ENCODE peak calls at places on chromosomes 16 and 17, in four cellular contexts. L is CD8-positive, alpha-beta memory T cell; Y is heart left ventricle; H is GM23248. M is an unnamed sample.

GRCh38 chr16:81582655-81583441 is 138.2 kb downstream of the CMIP start:
- DNase-seq in L (no peak), Y (no peak), H (peak; percentile 53), M (peak; percentile 70)

GRCh38 chr17:38750312-38751121 is 2.0 kb upstream of the PSMB3 start:
- DNase-seq in L (no peak), Y (no peak), H (peak; percentile 43), M (no peak)

GRCh38 chr17:61517843-61518606 is 65.8 kb downstream of the TBX4 start:
- DNase-seq in L (no peak), Y (no peak), H (no peak), M (no peak)

GRCh38 chr16:75555213-75555706 is 792 bp downstream of the TMEM231 start:
- DNase-seq in L (peak; percentile 4), Y (peak; percentile 86), H (peak; percentile 95), M (peak; percentile 89)

GRCh38 chr17:15319461-15319860 is 21.9 kb downstream of the TEKT3 start:
- DNase-seq in L (no peak), Y (no peak), H (no peak), M (no peak)

GRCh38 chr16:23368469-23368868 is 66.4 kb downstream of the SCNN1B start:
- DNase-seq in L (no peak), Y (no peak), H (peak; percentile 17), M (no peak)

GRCh38 chr17:82888583-82889495 is 49.0 kb upstream of the ZNF750 start:
- DNase-seq in L (no peak), Y (peak; percentile 65), H (no peak), M (no peak)

GRCh38 chr16:26658486-26658885 is 408.2 kb upstream of the C16orf82 start:
- DNase-seq in L (no peak), Y (no peak), H (no peak), M (no peak)

GRCh38 chr16:71917900-71918299 is 22.6 kb downstream of the IST1 start:
- DNase-seq in L (no peak), Y (no peak), H (peak; percentile 83), M (no peak)

GRCh38 chr17:28880572-28880945 is 17.0 kb downstream of the FLOT2 start:
- DNase-seq in L (no peak), Y (no peak), H (no peak), M (no peak)

GRCh38 chr17:40095944-40096791 is 4.2 kb downstream of the NR1D1 start:
- DNase-seq in L (peak; percentile 96), Y (peak; percentile 67), H (peak; percentile 33), M (no peak)

GRCh38 chr16:58506241-58507194 is 6.6 kb downstream of the NDRG4 start:
- DNase-seq in L (no peak), Y (no peak), H (no peak), M (no peak)

GRCh38 chr16:89651584-89651983 is 5.9 kb downstream of the CHMP1A start:
- DNase-seq in L (no peak), Y (no peak), H (no peak), M (no peak)

GRCh38 chr16:24761526-24761925 is 32.1 kb downstream of the TNRC6A start:
- DNase-seq in L (no peak), Y (no peak), H (peak; percentile 34), M (no peak)

GRCh38 chr16:64356267-64356666 is 765.6 kb downstream of the CDH11 start:
- DNase-seq in L (no peak), Y (no peak), H (peak; percentile 95), M (no peak)

GRCh38 chr17:42554250-42555121 is 1.8 kb downstream of the HSD17B1 start:
- DNase-seq in L (peak; percentile 75), Y (peak; percentile 93), H (peak; percentile 83), M (peak; percentile 93)

GRCh38 chr16:12502671-12503070 is 301.0 kb downstream of the CPPED1 start:
- DNase-seq in L (no peak), Y (no peak), H (no peak), M (no peak)

GRCh38 chr17:45948881-45949624 is 50.0 kb upstream of the STH start:
- DNase-seq in L (peak; percentile 14), Y (peak; percentile 67), H (peak; percentile 90), M (peak; percentile 84)

GRCh38 chr17:1958134-1958881 is 66.8 kb downstream of the RTN4RL1 start:
- DNase-seq in L (no peak), Y (no peak), H (peak; percentile 17), M (no peak)

GRCh38 chr17:4327638-4328037 is 38.8 kb downstream of the UBE2G1 start:
- DNase-seq in L (no peak), Y (no peak), H (peak; percentile 93), M (no peak)

GRCh38 chr17:68238488-68238887 is 9.4 kb upstream of the AMZ2 start:
- DNase-seq in L (peak; percentile 45), Y (no peak), H (no peak), M (no peak)

GRCh38 chr17:46768540-46768870 is 50.0 kb downstream of the WNT3 start:
- DNase-seq in L (no peak), Y (no peak), H (no peak), M (no peak)

GRCh38 chr16:60041671-60042070 is 1307.6 kb upstream of the GOT2 start:
- DNase-seq in L (no peak), Y (no peak), H (no peak), M (no peak)

GRCh38 chr17:29390856-29391631 is 881 bp downstream of the TAOK1 start:
- DNase-seq in L (peak; percentile 5), Y (peak; percentile 17), H (peak; percentile 61), M (peak; percentile 77)

GRCh38 chr17:19365833-19366636 is 3.5 kb upstream of the B9D1 start:
- DNase-seq in L (no peak), Y (no peak), H (no peak), M (peak; percentile 69)

GRCh38 chr16:49419016-49419415 is 45.4 kb downstream of the C16orf78 start:
- DNase-seq in L (no peak), Y (no peak), H (no peak), M (no peak)

GRCh38 chr17:83149326-83149725 is 69.9 kb downstream of the METRNL start:
- DNase-seq in L (no peak), Y (no peak), H (no peak), M (no peak)

GRCh38 chr17:1640329-1641064 is 5.0 kb downstream of the SCARF1 start:
- DNase-seq in L (no peak), Y (no peak), H (no peak), M (no peak)

GRCh38 chr16:22386976-22387375 is 12.6 kb upstream of the CDR2 start:
- DNase-seq in L (no peak), Y (no peak), H (peak; percentile 88), M (no peak)

GRCh38 chr17:58710948-58711552 is 18.6 kb downstream of the RAD51C start:
- DNase-seq in L (peak; percentile 16), Y (no peak), H (peak; percentile 77), M (no peak)

GRCh38 chr17:13593757-13594156 is 8.0 kb downstream of the HS3ST3A1 start:
- DNase-seq in L (no peak), Y (no peak), H (peak; percentile 52), M (no peak)

GRCh38 chr16:31421587-31421986 is 6.6 kb downstream of the COX6A2 start:
- DNase-seq in L (peak; percentile 62), Y (no peak), H (no peak), M (peak; percentile 40)

GRCh38 chr17:40318835-40319332 is 9.9 kb downstream of the RARA start:
- DNase-seq in L (peak; percentile 31), Y (no peak), H (peak; percentile 53), M (peak; percentile 51)

DNA sequence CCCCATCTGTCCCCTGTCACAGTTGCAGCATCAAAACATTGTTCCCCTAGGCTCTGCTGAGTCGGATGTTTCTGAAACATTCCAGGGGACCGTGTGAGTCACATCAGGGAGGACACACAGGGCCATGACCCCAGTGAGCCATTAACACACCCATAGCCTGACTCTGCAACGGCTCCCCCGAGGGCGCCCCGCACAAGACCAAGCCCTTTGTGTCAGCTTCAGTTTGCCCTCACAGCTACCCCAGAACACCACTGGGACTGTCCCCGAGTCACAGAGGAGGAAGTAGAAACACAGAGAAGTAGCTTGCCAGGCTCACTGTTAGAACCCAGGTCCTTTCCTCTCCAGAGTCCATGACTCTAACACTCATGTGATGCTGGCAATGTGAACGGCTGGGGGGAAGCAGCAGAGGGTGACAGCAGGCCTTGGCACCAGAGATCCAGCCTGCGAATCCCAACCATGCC is 63.2 kb upstream of the HSBP1 start:
- DNase-seq in L (no peak), Y (no peak), H (peak; percentile 53), M (peak; percentile 77)
- H3K4me1 ChIP-seq in L (no peaks in the 10 kb centered on the region), Y (peaks cover 6% of the 10 kb centered on the region), H (peaks cover 8% of the 10 kb centered on the region), M (no peaks in the 10 kb centered on the region)

GRCh38 chr16:86505185-86505898 is 5.0 kb upstream of the FOXF1 start:
- DNase-seq in L (no peak), Y (no peak), H (peak; percentile 23), M (no peak)
- H3K4me3 ChIP-seq in L (no peak overlapping the region), Y (no peak overlapping the region), H (no peak overlapping the region), M (no peak overlapping the region)

GRCh38 chr17:78176548-78177025 is 8.2 kb downstream of the SYNGR2 start:
- DNase-seq in L (peak; percentile 64), Y (peak; percentile 73), H (peak; percentile 67), M (peak; percentile 91)
- H3K36me3 ChIP-seq in L (no peaks in the 10 kb centered on the region), Y (no peaks in the 10 kb centered on the region), H (no peaks in the 10 kb centered on the region), M (no peaks in the 10 kb centered on the region)

GRCh38 chr17:64323774-64324173 is 60.7 kb upstream of the TEX2 start:
- DNase-seq in L (no peak), Y (no peak), H (no peak), M (no peak)
- H3K4me1 ChIP-seq in L (peaks cover 15% of the 10 kb centered on the region), Y (peaks cover 74% of the 10 kb centered on the region), H (peaks cover 18% of the 10 kb centered on the region), M (no peaks in the 10 kb centered on the region)

GRCh38 chr16:55526448-55526847 is 17.6 kb downstream of the LPCAT2 start:
- DNase-seq in L (no peak), Y (no peak), H (peak; percentile 26), M (no peak)

DNA sequence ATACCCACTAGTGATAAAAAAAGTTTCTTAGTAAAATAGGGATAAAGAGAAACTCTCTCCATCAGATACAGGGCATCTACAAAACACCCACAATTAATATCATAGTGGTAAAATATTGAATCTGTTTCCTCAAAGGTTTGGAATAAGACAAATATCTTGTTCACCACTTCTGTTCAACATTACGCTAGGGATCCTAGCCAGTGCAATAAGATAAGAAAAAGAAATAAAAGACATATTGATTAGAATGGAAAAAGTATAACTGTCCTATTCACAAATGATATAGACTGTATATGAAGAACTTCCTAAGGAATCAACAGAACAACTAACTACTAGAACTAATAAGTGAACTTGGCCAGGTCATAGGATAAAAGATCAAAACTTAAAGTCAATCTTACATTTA is 12.9 kb downstream of the LPCAT2 start:
- DNase-seq in L (no peak), Y (no peak), H (no peak), M (no peak)
- H3K4me3 ChIP-seq in L (no peak overlapping the region), Y (no peak overlapping the region), H (no peak overlapping the region), M (no peak overlapping the region)

DNA sequence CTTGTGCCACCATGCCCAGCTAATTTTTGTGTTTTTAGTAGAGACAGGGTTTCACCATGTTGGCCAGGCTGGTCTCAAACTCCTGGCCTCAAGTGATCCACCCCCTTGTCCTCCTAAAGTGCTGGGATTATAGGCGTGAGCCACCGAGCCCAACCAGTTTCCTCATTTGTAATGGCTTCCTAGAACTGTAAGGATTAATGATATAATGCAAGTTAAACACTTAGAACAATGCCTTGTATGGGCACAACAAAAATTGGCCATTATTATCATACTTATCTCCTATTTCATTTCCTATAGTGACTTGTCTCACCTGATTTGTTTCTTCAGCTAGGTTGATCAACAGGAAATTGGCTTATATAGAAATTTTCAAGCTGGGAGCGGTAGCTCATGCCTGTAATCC is 14.1 kb downstream of the TUBD1 start:
- DNase-seq in L (no peak), Y (no peak), H (no peak), M (peak; percentile 35)
- H3K36me3 ChIP-seq in L (peaks cover 15% of the 10 kb centered on the region), Y (peaks cover 51% of the 10 kb centered on the region), H (no peaks in the 10 kb centered on the region), M (peaks cover 2% of the 10 kb centered on the region)